ENCODE peak calls at places on chromosomes 13 and 19, in seven cellular contexts. H is stimulated activated CD4-positive, alpha-beta T cell treated with anti-CD3 and anti-CD28 coated beads, Interleukin-1b, Interleukin-23, amount 100 ng/mL, for 48 hours; Z is omental fat pad; K is CD8-positive, alpha-beta T cell; S is NCI-H187; Y is HuH-7; O is neural crest cell. L is an unnamed sample.

GRCh38 chr13:31686660-31687430 is 52.5 kb upstream of the RXFP2 start:
- DNase-seq in Y (no peak), Z (no peak), H (no peak), O (no peak), S (no peak), K (no peak), L (no peak)

GRCh38 chr13:46609052-46609451 is 56.1 kb downstream of the LRCH1 start:
- DNase-seq in Z (no peak), K (no peak), S (no peak), Y (no peak), H (no peak), O (no peak), L (no peak)

GRCh38 chr13:35279500-35279899 is 197.0 kb downstream of the MAB21L1 start:
- DNase-seq in K (no peak), O (no peak), Y (no peak), S (no peak), H (no peak), Z (no peak), L (no peak)

GRCh38 chr19:3556423-3556977 is 886 bp downstream of the MFSD12 start:
- DNase-seq in Z (no peak), Y (no peak), O (no peak), K (no peak), H (no peak), S (no peak), L (no peak)

GRCh38 chr19:39498262-39499081 is at the start of gene DLL3:
- DNase-seq in S (peak; percentile 93), O (peak; percentile 17), Y (no peak), K (no peak), H (no peak), Z (no peak), L (no peak)

GRCh38 chr19:9144920-9145319 is 4.7 kb downstream of the ZNF317 start:
- DNase-seq in S (no peak), O (no peak), Y (no peak), H (no peak), K (no peak), Z (no peak), L (no peak)

GRCh38 chr13:73259061-73259908 is 200.5 kb downstream of the KLF5 start:
- DNase-seq in O (no peak), S (no peak), Y (no peak), K (no peak), Z (no peak), H (no peak), L (no peak)

GRCh38 chr13:74687452-74688180 is 553.4 kb upstream of the KLF12 start:
- DNase-seq in K (no peak), Z (no peak), H (no peak), S (no peak), O (peak; percentile 52), Y (no peak), L (no peak)

GRCh38 chr13:48400820-48401219 is 12.1 kb downstream of the LPAR6 start:
- DNase-seq in Y (no peak), Z (no peak), H (no peak), K (no peak), S (no peak), O (no peak), L (no peak)

GRCh38 chr19:35671818-35672217 is 5.5 kb downstream of the UPK1A start:
- DNase-seq in Y (peak; percentile 93), Z (no peak), S (no peak), O (no peak), K (no peak), H (no peak), L (no peak)

GRCh38 chr13:56332671-56333070 is 808.0 kb upstream of the PRR20A start:
- DNase-seq in S (no peak), O (no peak), H (no peak), Y (no peak), Z (no peak), K (no peak), L (no peak)

GRCh38 chr13:110576070-110576394 is 14.5 kb upstream of the RAB20 start:
- DNase-seq in H (no peak), O (no peak), Z (no peak), Y (no peak), S (no peak), K (no peak), L (no peak)

GRCh38 chr13:74026753-74027152 is 107.5 kb downstream of the KLF12 start:
- DNase-seq in Z (no peak), S (no peak), O (no peak), H (peak; percentile 67), K (peak; percentile 83), Y (no peak), L (no peak)

GRCh38 chr13:55359067-55359466 is 1781.7 kb upstream of the PRR20A start:
- DNase-seq in Z (no peak), O (no peak), K (no peak), S (no peak), H (no peak), Y (no peak), L (no peak)

GRCh38 chr13:27374650-27375049 is 49.8 kb upstream of the GTF3A start:
- DNase-seq in Z (no peak), H (peak; percentile 54), S (peak; percentile 31), Y (peak; percentile 65), O (peak; percentile 62), K (peak; percentile 70), L (peak; percentile 11)

GRCh38 chr19:29260477-29261317 is 47.7 kb upstream of the UQCRFS1 start:
- DNase-seq in Z (no peak), K (no peak), O (peak; percentile 53), S (no peak), Y (peak; percentile 44), H (peak; percentile 39), L (no peak)

GRCh38 chr13:43802511-43802910 is 15.7 kb upstream of the ENOX1 start:
- DNase-seq in O (no peak), K (no peak), H (no peak), Y (no peak), Z (no peak), S (no peak), L (no peak)

GRCh38 chr13:66402546-66402945 is 827.6 kb downstream of the PCDH9 start:
- DNase-seq in Y (no peak), S (no peak), H (no peak), K (no peak), O (no peak), Z (no peak), L (no peak)

GRCh38 chr19:2070436-2070827 is 19.4 kb upstream of the MKNK2 start:
- DNase-seq in S (no peak), Z (no peak), H (no peak), O (no peak), K (no peak), Y (no peak), L (no peak)

GRCh38 chr19:17848598-17849292 is 963 bp upstream of the JAK3 start:
- DNase-seq in S (no peak), H (no peak), Y (no peak), O (no peak), K (no peak), Z (no peak), L (no peak)

GRCh38 chr19:4301590-4302237 is 475 bp downstream of the TMIGD2 start:
- DNase-seq in H (no peak), Z (no peak), Y (no peak), S (no peak), K (no peak), O (no peak), L (no peak)

GRCh38 chr19:34555447-34555846 is 73.9 kb downstream of the WTIP start:
- DNase-seq in K (no peak), H (no peak), S (no peak), Y (no peak), O (no peak), Z (no peak), L (no peak)

GRCh38 chr19:17424743-17425365 is 5.0 kb downstream of the MVB12A start:
- DNase-seq in O (peak; percentile 76), H (peak; percentile 36), Z (no peak), K (no peak), S (no peak), Y (peak; percentile 58), L (no peak)

GRCh38 chr13:93144031-93144430 is 82.6 kb upstream of the GPC6 start:
- DNase-seq in O (no peak), Z (no peak), H (no peak), Y (no peak), S (no peak), K (no peak), L (no peak)

GRCh38 chr13:40351537-40352384 is 314.7 kb downstream of the FOXO1 start:
- DNase-seq in S (no peak), K (no peak), O (no peak), Z (no peak), H (no peak), Y (no peak), L (no peak)

GRCh38 chr13:51137250-51137649 is 26.2 kb upstream of the C13orf42 start:
- DNase-seq in S (no peak), Y (no peak), K (no peak), Z (no peak), H (no peak), O (no peak), L (no peak)

GRCh38 chr13:23621316-23621645 is 51.1 kb downstream of the TNFRSF19 start:
- DNase-seq in O (no peak), S (no peak), Z (no peak), Y (no peak), K (no peak), H (peak; percentile 52), L (no peak)

GRCh38 chr19:15790096-15790495 is 2.6 kb downstream of the OR10H5 start:
- DNase-seq in S (no peak), Z (no peak), Y (no peak), H (no peak), O (no peak), K (no peak), L (no peak)

GRCh38 chr13:107238262-107238661 is 670.3 kb upstream of the ARGLU1 start:
- DNase-seq in H (no peak), Z (no peak), S (no peak), O (no peak), Y (no peak), K (no peak), L (no peak)

GRCh38 chr13:33109801-33110200 is 93.6 kb downstream of the KL start:
- DNase-seq in K (no peak), Z (no peak), H (no peak), O (no peak), S (no peak), Y (no peak), L (no peak)

GRCh38 chr13:30421093-30422055 is 919 bp upstream of the UBE2L5 start:
- DNase-seq in O (peak; percentile 51), K (peak; percentile 60), S (no peak), Y (peak; percentile 56), H (peak; percentile 11), Z (no peak), L (no peak)

GRCh38 chr13:27242642-27243185 is 8.6 kb upstream of the RPL21 start:
- DNase-seq in Y (no peak), O (no peak), S (no peak), Z (no peak), H (no peak), K (no peak), L (no peak)

GRCh38 chr19:11814707-11815050 is 606 bp downstream of the ZNF440 start:
- DNase-seq in O (no peak), S (no peak), Y (no peak), K (no peak), Z (no peak), H (no peak), L (no peak)

GRCh38 chr19:39430675-39431593 is 4.8 kb downstream of the RPS16 start:
- DNase-seq in K (no peak), H (peak; percentile 83), S (no peak), O (no peak), Y (no peak), Z (no peak), L (no peak)

GRCh38 chr19:2247433-2248101 is 1.6 kb upstream of the AMH start:
- DNase-seq in Y (no peak), Z (no peak), H (no peak), K (no peak), O (no peak), S (no peak), L (no peak)

GRCh38 chr19:53365899-53366493 is 491 bp downstream of the ZNF525 start:
- DNase-seq in S (no peak), O (peak; percentile 6), K (no peak), H (peak; percentile 26), Z (no peak), Y (no peak), L (no peak)

GRCh38 chr19:4710281-4710600 is 13.4 kb downstream of the DPP9 start:
- DNase-seq in K (no peak), H (no peak), Y (no peak), Z (no peak), O (no peak), S (no peak), L (no peak)

GRCh38 chr19:15501596-15501995 is 6.7 kb upstream of the CYP4F22 start:
- DNase-seq in Y (no peak), S (no peak), O (no peak), K (no peak), Z (no peak), H (no peak), L (no peak)